ENCODE peak calls at places on chromosomes 3 and 15, in four cellular contexts. C is kidney, N is HFF-Myc, V is GM12865. Z is an unnamed sample.

GRCh38 chr3:28556195-28556594 is 207.6 kb upstream of the AZI2 start:
- DNase-seq in C (no peak), N (no peak), V (no peak), Z (no peak)

GRCh38 chr3:185820973-185821758 is 3.7 kb downstream of the IGF2BP2 start:
- DNase-seq in C (no peak), N (peak), V (no peak), Z (no peak)

GRCh38 chr3:194320100-194320499 is 31.0 kb downstream of the CPN2 start:
- DNase-seq in C (no peak), N (no peak), V (no peak), Z (no peak)

GRCh38 chr3:129025691-129026435 is 24.8 kb downstream of the EFCC1 start:
- DNase-seq in C (peak), N (no peak), V (no peak), Z (no peak)

GRCh38 chr3:71446734-71447133 is 136.8 kb downstream of the FOXP1 start:
- DNase-seq in C (no peak), N (no peak), V (no peak), Z (no peak)

GRCh38 chr3:115245437-115245836 is 98.3 kb upstream of the ZBTB20 start:
- DNase-seq in C (no peak), N (peak), V (no peak), Z (no peak)

GRCh38 chr3:143822374-143822773 is 25.9 kb downstream of the SLC9A9 start:
- DNase-seq in C (no peak), N (no peak), V (no peak), Z (no peak)

GRCh38 chr15:23561914-23562313 is 3.6 kb upstream of the MKRN3 start:
- DNase-seq in C (no peak), N (no peak), V (no peak), Z (peak)

GRCh38 chr3:17514597-17514996 is 227.8 kb downstream of the TBC1D5 start:
- DNase-seq in C (no peak), N (no peak), V (no peak), Z (no peak)

GRCh38 chr3:131147534-131147933 is 120.9 kb downstream of the NEK11 start:
- DNase-seq in C (no peak), N (no peak), V (no peak), Z (no peak)

GRCh38 chr3:177197934-177198484 is 727 bp upstream of the TBL1XR1 start:
- DNase-seq in C (no peak), N (no peak), V (no peak), Z (peak)

GRCh38 chr3:195914648-195915473 is 6.5 kb upstream of the TNK2 start:
- DNase-seq in C (peak), N (peak), V (peak), Z (no peak)

GRCh38 chr3:171606151-171606751 is 146.0 kb upstream of the TNIK start:
- DNase-seq in C (no peak), N (no peak), V (no peak), Z (no peak)

GRCh38 chr3:33942483-33943150 is 144.2 kb downstream of the PDCD6IP start:
- DNase-seq in C (no peak), N (no peak), V (peak), Z (no peak)

GRCh38 chr3:44058022-44058867 is 183.4 kb upstream of the TOPAZ1 start:
- DNase-seq in C (peak), N (peak), V (peak), Z (no peak)

GRCh38 chr15:85558747-85559327 is 178.4 kb downstream of the AKAP13 start:
- DNase-seq in C (no peak), N (no peak), V (no peak), Z (no peak)

GRCh38 chr15:74138642-74139041 is 8.3 kb downstream of the ISLR2 start:
- DNase-seq in C (no peak), N (no peak), V (no peak), Z (no peak)

GRCh38 chr15:79673416-79674123 is 223.2 kb downstream of the MTHFS start:
- DNase-seq in C (no peak), N (peak), V (peak), Z (no peak)

Z was measured in NCI-H2227 treated with DMSO at 0.1 percent for 48 hours.